ENCODE peak calls at places on chromosomes 2 and 18, in four cellular contexts. L is sigmoid colon, M is prostate gland, C is H1. X is an unnamed sample.

GRCh38 chr2:235747001-235747867 is 253.4 kb downstream of the AGAP1 start:
- DNase-seq in L (no peak), M (no peak), C (no peak), X (no peak)

GRCh38 chr2:205769494-205769848 is 87.2 kb downstream of the NRP2 start:
- DNase-seq in L (no peak), M (no peak), C (no peak), X (no peak)

GRCh38 chr18:40904295-40904694 is 1050.7 kb upstream of the PIK3C3 start:
- DNase-seq in L (no peak), M (no peak), C (no peak), X (no peak)

GRCh38 chr2:177273456-177273855 is 8.9 kb upstream of the NFE2L2 start:
- DNase-seq in L (no peak), M (no peak), C (no peak), X (no peak)

GRCh38 chr2:239167766-239168444 is 232.9 kb downstream of the HDAC4 start:
- DNase-seq in L (peak; percentile 59), M (no peak), C (no peak), X (no peak)

GRCh38 chr2:30628341-30628740 is 178.9 kb downstream of the CAPN13 start:
- DNase-seq in L (no peak), M (no peak), C (no peak), X (no peak)

GRCh38 chr2:42954227-42954962 is 162.0 kb upstream of the HAAO start:
- DNase-seq in L (no peak), M (no peak), C (no peak), X (no peak)

GRCh38 chr18:7605705-7606104 is 38.6 kb downstream of the PTPRM start:
- DNase-seq in L (no peak), M (no peak), C (no peak), X (no peak)

GRCh38 chr2:235644191-235644590 is 150.3 kb downstream of the AGAP1 start:
- DNase-seq in L (no peak), M (no peak), C (no peak), X (no peak)

GRCh38 chr18:8469793-8470192 is 139.4 kb upstream of the RAB12 start:
- DNase-seq in L (no peak), M (no peak), C (no peak), X (no peak)

GRCh38 chr2:143607446-143608110 is 478.4 kb downstream of the ARHGAP15 start:
- DNase-seq in L (no peak), M (no peak), C (peak; percentile 19), X (no peak)

GRCh38 chr2:985317-985898 is 34.8 kb downstream of the SNTG2 start:
- DNase-seq in L (no peak), M (no peak), C (no peak), X (no peak)

GRCh38 chr2:153786016-153786415 is 85.7 kb upstream of the GALNT13 start:
- DNase-seq in L (no peak), M (no peak), C (no peak), X (no peak)

GRCh38 chr2:203327582-203327917 is 644 bp upstream of the ABI2 start:
- DNase-seq in L (no peak), M (no peak), C (no peak), X (peak; percentile 6)

GRCh38 chr2:97861177-97861576 is 134.6 kb downstream of the TMEM131 start:
- DNase-seq in L (no peak), M (no peak), C (no peak), X (no peak)

GRCh38 chr2:109108740-109109139 is 20.3 kb upstream of the SH3RF3 start:
- DNase-seq in L (no peak), M (no peak), C (no peak), X (no peak)

GRCh38 chr2:833180-833579 is 117.5 kb upstream of the SNTG2 start:
- DNase-seq in L (no peak), M (peak; percentile 0), C (no peak), X (no peak)

GRCh38 chr18:26549103-26549485 is 741 bp upstream of the KCTD1 start:
- DNase-seq in L (peak; percentile 69), M (peak; percentile 61), C (no peak), X (peak; percentile 35)

GRCh38 chr2:100986157-100986556 is 15.9 kb upstream of the RPL31 start:
- DNase-seq in L (peak; percentile 58), M (no peak), C (no peak), X (no peak)

GRCh38 chr2:121790276-121790956 is 35.0 kb downstream of the TSN start:
- DNase-seq in L (no peak), M (no peak), C (no peak), X (no peak)

GRCh38 chr2:122031544-122032263 is 276.3 kb downstream of the TSN start:
- DNase-seq in L (no peak), M (no peak), C (no peak), X (no peak)

GRCh38 chr2:127102464-127103242 is 4.3 kb downstream of the BIN1 start:
- DNase-seq in L (peak; percentile 54), M (no peak), C (no peak), X (no peak)

GRCh38 chr2:149004836-149005235 is 33.7 kb upstream of the LYPD6B start:
- DNase-seq in L (no peak), M (no peak), C (no peak), X (no peak)

GRCh38 chr2:216657086-216657855 is 24.1 kb downstream of the IGFBP2 start:
- DNase-seq in L (no peak), M (no peak), C (no peak), X (no peak)

GRCh38 chr2:20514596-20515269 is 67.9 kb downstream of the RHOB start:
- DNase-seq in L (peak; percentile 75), M (no peak), C (no peak), X (no peak)

GRCh38 chr2:74548919-74549684 is 4.6 kb downstream of the LOXL3 start:
- DNase-seq in L (peak; percentile 83), M (peak; percentile 32), C (no peak), X (no peak)

GRCh38 chr2:240593026-240593702 is 6.6 kb downstream of the CAPN10 start:
- DNase-seq in L (peak; percentile 46), M (no peak), C (no peak), X (no peak)

GRCh38 chr2:174914894-174915760 is 90.1 kb downstream of the CHN1 start:
- DNase-seq in L (no peak), M (no peak), C (no peak), X (no peak)

GRCh38 chr2:70674636-70675430 is 93.2 kb downstream of the ADD2 start:
- DNase-seq in L (peak; percentile 20), M (no peak), C (no peak), X (no peak)

GRCh38 chr18:78855188-78855587 is 124.4 kb upstream of the SALL3 start:
- DNase-seq in L (no peak), M (no peak), C (no peak), X (no peak)

GRCh38 chr2:68091439-68092034 is 28.7 kb upstream of the C1D start:
- DNase-seq in L (no peak), M (no peak), C (no peak), X (no peak)

GRCh38 chr2:19611491-19612332 is 253.3 kb upstream of the OSR1 start:
- DNase-seq in L (no peak), M (no peak), C (no peak), X (no peak)

GRCh38 chr2:197198890-197199289 is 111.7 kb downstream of the ANKRD44 start:
- DNase-seq in L (no peak), M (peak; percentile 13), C (no peak), X (peak; percentile 42)

GRCh38 chr2:202135111-202135874 is 62.2 kb downstream of the KIAA2012 start:
- DNase-seq in L (peak; percentile 95), M (no peak), C (no peak), X (no peak)

GRCh38 chr2:5691659-5692529 is at the start of gene SOX11:
- DNase-seq in L (peak; percentile 91), M (no peak), C (peak; percentile 74), X (no peak)

GRCh38 chr2:201795608-201796477 is 10.5 kb upstream of the CDK15 start:
- DNase-seq in L (no peak), M (no peak), C (no peak), X (no peak)

GRCh38 chr18:31189757-31190156 is 27.1 kb upstream of the DSC1 start:
- DNase-seq in L (no peak), M (no peak), C (no peak), X (no peak)

GRCh38 chr18:31190919-31191318 is 28.3 kb upstream of the DSC1 start:
- DNase-seq in L (no peak), M (peak; percentile 61), C (no peak), X (no peak)

GRCh38 chr18:31183302-31183701 is 20.6 kb upstream of the DSC1 start:
- DNase-seq in L (no peak), M (no peak), C (no peak), X (no peak)

DNA sequence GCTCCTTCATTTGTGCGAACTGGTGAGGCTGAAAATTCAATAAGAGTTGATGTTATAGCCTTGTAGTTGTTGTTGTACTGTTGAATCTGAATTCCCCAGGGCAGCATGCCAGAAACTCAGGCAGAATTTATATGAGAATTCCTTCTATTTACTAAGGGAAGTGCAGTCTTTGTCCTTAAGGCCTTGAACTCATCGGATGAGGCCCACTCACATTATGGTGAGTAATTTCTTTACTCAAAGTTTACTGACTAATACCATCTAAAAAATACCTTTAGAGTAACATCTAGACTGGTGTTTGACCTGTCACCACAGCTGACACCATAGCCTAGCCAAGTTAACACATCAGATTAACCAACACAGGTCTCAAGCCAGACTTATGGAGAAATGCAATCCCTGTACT is 22.9 kb upstream of the DSC1 start:
- DNase-seq in L (no peak), M (peak; percentile 39), C (no peak), X (no peak)
- TF ChIP-seq POLR2AphosphoS5 in L (no peak), M (no peak), C (no peak), X (no peak)

GRCh38 chr2:102141915-102142828 is at the start of gene IL1R1:
- DNase-seq in L (peak; percentile 90), M (peak; percentile 62), C (no peak), X (peak; percentile 9)
- TF ChIP-seq POLR2A in L (no peak), M (peak; percentile 73), C (no peak), X (no peak)

DNA sequence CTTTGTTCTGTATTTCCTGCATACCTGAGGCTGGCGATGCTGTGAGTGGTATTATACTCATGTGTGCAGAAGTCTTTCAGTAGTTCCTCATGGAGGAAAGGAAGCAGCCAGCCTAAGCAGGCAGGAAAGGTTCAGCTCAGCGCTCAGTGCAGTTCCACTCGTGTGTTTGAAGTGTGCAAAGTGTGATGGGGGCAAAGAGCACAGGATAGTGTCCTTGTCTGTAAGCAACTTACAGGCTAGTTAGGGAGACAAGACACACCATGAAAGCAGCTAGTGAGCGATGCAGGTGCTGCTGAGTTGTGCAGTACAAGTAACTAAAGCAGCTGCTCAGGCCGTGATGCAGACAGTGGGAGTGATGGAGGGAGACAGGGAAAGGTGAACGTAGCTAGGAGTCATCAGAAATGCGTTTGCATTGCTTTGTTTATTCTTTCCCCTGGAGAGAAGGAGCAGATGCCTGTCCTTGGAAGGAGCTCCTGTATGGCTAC is 146.2 kb downstream of the LDLRAD4 start:
- DNase-seq in L (no peak), M (no peak), C (no peak), X (no peak)
- TF ChIP-seq POLR2AphosphoS5 in L (peak; percentile 49), M (no peak), C (no peak), X (no peak)

DNA sequence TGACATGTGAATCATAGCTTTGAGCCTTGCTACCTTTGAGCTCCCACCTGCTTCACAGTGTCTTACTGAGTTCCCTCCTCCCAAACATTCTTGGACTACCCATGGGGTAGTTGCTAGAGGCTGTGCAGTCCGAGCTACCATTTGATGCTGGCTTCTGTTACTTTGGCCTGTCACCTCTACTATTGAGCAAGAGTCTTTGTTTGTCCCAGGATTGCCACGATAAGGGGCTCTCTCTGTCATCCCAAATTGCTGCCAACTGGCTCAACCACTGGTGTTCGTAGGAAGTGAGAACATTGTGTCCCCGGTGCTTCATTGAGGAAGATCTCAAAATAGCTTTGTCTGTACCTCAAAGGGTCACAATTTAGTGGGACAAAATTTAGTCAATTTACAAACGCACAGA is 59.1 kb upstream of the PAX8 start:
- DNase-seq in L (no peak), M (peak; percentile 24), C (no peak), X (no peak)
- TF ChIP-seq POLR2A in L (no peak), M (no peak), C (no peak), X (no peak)